ENCODE peak calls at places on chromosomes 2 and 18, in seven cellular contexts. One of them, this sample, is unnamed.

GRCh38 chr2:46847185-46847710 is 68.4 kb downstream of the MCFD2 start:
- DNase-seq in CD8-positive, alpha-beta T cell: no peak
- DNase-seq in cardiac fibroblast: peak
- DNase-seq in AG09309: peak
- DNase-seq in neural progenitor cell: no peak
- DNase-seq in spleen: no peak
- DNase-seq in pancreas: peak
- DNase-seq in this sample: peak

GRCh38 chr2:31176742-31177141 is 38.5 kb upstream of the GALNT14 start:
- DNase-seq in CD8-positive, alpha-beta T cell: no peak
- DNase-seq in cardiac fibroblast: no peak
- DNase-seq in AG09309: no peak
- DNase-seq in neural progenitor cell: no peak
- DNase-seq in spleen: no peak
- DNase-seq in pancreas: no peak
- DNase-seq in this sample: no peak

GRCh38 chr2:97752342-97753334 is 39.3 kb downstream of the ZAP70 start:
- DNase-seq in CD8-positive, alpha-beta T cell: no peak
- DNase-seq in cardiac fibroblast: peak
- DNase-seq in AG09309: no peak
- DNase-seq in neural progenitor cell: no peak
- DNase-seq in spleen: no peak
- DNase-seq in pancreas: no peak
- DNase-seq in this sample: no peak

GRCh38 chr2:117980381-117980780 is 33.5 kb downstream of the CCDC93 start:
- DNase-seq in CD8-positive, alpha-beta T cell: no peak
- DNase-seq in cardiac fibroblast: peak
- DNase-seq in AG09309: no peak
- DNase-seq in neural progenitor cell: peak
- DNase-seq in spleen: no peak
- DNase-seq in pancreas: no peak
- DNase-seq in this sample: peak

GRCh38 chr2:30427606-30428005 is 19.4 kb upstream of the LCLAT1 start:
- DNase-seq in CD8-positive, alpha-beta T cell: no peak
- DNase-seq in cardiac fibroblast: no peak
- DNase-seq in AG09309: no peak
- DNase-seq in neural progenitor cell: no peak
- DNase-seq in spleen: no peak
- DNase-seq in pancreas: no peak
- DNase-seq in this sample: no peak

GRCh38 chr2:104852161-104852689 is 1.7 kb upstream of the POU3F3 start:
- DNase-seq in CD8-positive, alpha-beta T cell: no peak
- DNase-seq in cardiac fibroblast: peak
- DNase-seq in AG09309: no peak
- DNase-seq in neural progenitor cell: peak
- DNase-seq in spleen: no peak
- DNase-seq in pancreas: peak
- DNase-seq in this sample: no peak

GRCh38 chr2:145277922-145278321 is 758.0 kb upstream of the ZEB2 start:
- DNase-seq in CD8-positive, alpha-beta T cell: no peak
- DNase-seq in cardiac fibroblast: peak
- DNase-seq in AG09309: no peak
- DNase-seq in neural progenitor cell: no peak
- DNase-seq in spleen: no peak
- DNase-seq in pancreas: no peak
- DNase-seq in this sample: no peak

GRCh38 chr2:178732913-178733312 is 74.3 kb downstream of the TTN start:
- DNase-seq in CD8-positive, alpha-beta T cell: no peak
- DNase-seq in cardiac fibroblast: no peak
- DNase-seq in AG09309: no peak
- DNase-seq in neural progenitor cell: no peak
- DNase-seq in spleen: no peak
- DNase-seq in pancreas: no peak
- DNase-seq in this sample: no peak

GRCh38 chr2:136025057-136025973 is 39.9 kb upstream of the DARS1 start:
- DNase-seq in CD8-positive, alpha-beta T cell: peak
- DNase-seq in cardiac fibroblast: peak
- DNase-seq in AG09309: no peak
- DNase-seq in neural progenitor cell: peak
- DNase-seq in spleen: peak
- DNase-seq in pancreas: peak
- DNase-seq in this sample: no peak

GRCh38 chr18:73774836-73775509 is 372.7 kb downstream of the FBXO15 start:
- DNase-seq in CD8-positive, alpha-beta T cell: no peak
- DNase-seq in cardiac fibroblast: no peak
- DNase-seq in AG09309: no peak
- DNase-seq in neural progenitor cell: peak
- DNase-seq in spleen: no peak
- DNase-seq in pancreas: peak
- DNase-seq in this sample: no peak

GRCh38 chr2:230330725-230331124 is 3.7 kb downstream of the SP140L start:
- DNase-seq in CD8-positive, alpha-beta T cell: no peak
- DNase-seq in cardiac fibroblast: peak
- DNase-seq in AG09309: no peak
- DNase-seq in neural progenitor cell: no peak
- DNase-seq in spleen: no peak
- DNase-seq in pancreas: no peak
- DNase-seq in this sample: no peak

GRCh38 chr2:177711472-177712276 is 319.1 kb downstream of the AGPS start:
- DNase-seq in CD8-positive, alpha-beta T cell: no peak
- DNase-seq in cardiac fibroblast: no peak
- DNase-seq in AG09309: no peak
- DNase-seq in neural progenitor cell: no peak
- DNase-seq in spleen: no peak
- DNase-seq in pancreas: no peak
- DNase-seq in this sample: no peak

GRCh38 chr2:50315366-50315765 is 716.6 kb downstream of the NRXN1 start:
- DNase-seq in CD8-positive, alpha-beta T cell: no peak
- DNase-seq in cardiac fibroblast: no peak
- DNase-seq in AG09309: no peak
- DNase-seq in neural progenitor cell: no peak
- DNase-seq in spleen: no peak
- DNase-seq in pancreas: no peak
- DNase-seq in this sample: no peak

GRCh38 chr2:30334738-30335426 is 103.5 kb downstream of the LBH start:
- DNase-seq in CD8-positive, alpha-beta T cell: peak
- DNase-seq in cardiac fibroblast: no peak
- DNase-seq in AG09309: no peak
- DNase-seq in neural progenitor cell: peak
- DNase-seq in spleen: no peak
- DNase-seq in pancreas: no peak
- DNase-seq in this sample: no peak

GRCh38 chr2:78077637-78078036 is 555.5 kb upstream of the LRRTM4 start:
- DNase-seq in CD8-positive, alpha-beta T cell: no peak
- DNase-seq in cardiac fibroblast: no peak
- DNase-seq in AG09309: no peak
- DNase-seq in neural progenitor cell: no peak
- DNase-seq in spleen: no peak
- DNase-seq in pancreas: no peak
- DNase-seq in this sample: no peak

GRCh38 chr2:74872310-74872923 is 38.5 kb downstream of the HK2 start:
- DNase-seq in CD8-positive, alpha-beta T cell: no peak
- DNase-seq in cardiac fibroblast: no peak
- DNase-seq in AG09309: no peak
- DNase-seq in neural progenitor cell: no peak
- DNase-seq in spleen: no peak
- DNase-seq in pancreas: no peak
- DNase-seq in this sample: no peak

GRCh38 chr2:96970248-96970875 is 16.0 kb downstream of the FAM178B start:
- DNase-seq in CD8-positive, alpha-beta T cell: no peak
- DNase-seq in cardiac fibroblast: no peak
- DNase-seq in AG09309: no peak
- DNase-seq in neural progenitor cell: no peak
- DNase-seq in spleen: no peak
- DNase-seq in pancreas: no peak
- DNase-seq in this sample: no peak

GRCh38 chr2:72927066-72927465 is 9.7 kb downstream of the EMX1 start:
- DNase-seq in CD8-positive, alpha-beta T cell: no peak
- DNase-seq in cardiac fibroblast: no peak
- DNase-seq in AG09309: no peak
- DNase-seq in neural progenitor cell: no peak
- DNase-seq in spleen: no peak
- DNase-seq in pancreas: no peak
- DNase-seq in this sample: no peak

GRCh38 chr2:72925328-72925943 is 8.1 kb downstream of the EMX1 start:
- DNase-seq in CD8-positive, alpha-beta T cell: peak
- DNase-seq in cardiac fibroblast: no peak
- DNase-seq in AG09309: no peak
- DNase-seq in neural progenitor cell: peak
- DNase-seq in spleen: no peak
- DNase-seq in pancreas: no peak
- DNase-seq in this sample: no peak

GRCh38 chr2:72923833-72924352 is 6.6 kb downstream of the EMX1 start:
- DNase-seq in CD8-positive, alpha-beta T cell: peak
- DNase-seq in cardiac fibroblast: no peak
- DNase-seq in AG09309: no peak
- DNase-seq in neural progenitor cell: peak
- DNase-seq in spleen: no peak
- DNase-seq in pancreas: no peak
- DNase-seq in this sample: no peak

GRCh38 chr2:72926368-72926767 is 9.0 kb downstream of the EMX1 start:
- DNase-seq in CD8-positive, alpha-beta T cell: no peak
- DNase-seq in cardiac fibroblast: no peak
- DNase-seq in AG09309: no peak
- DNase-seq in neural progenitor cell: no peak
- DNase-seq in spleen: no peak
- DNase-seq in pancreas: no peak
- DNase-seq in this sample: no peak

DNA sequence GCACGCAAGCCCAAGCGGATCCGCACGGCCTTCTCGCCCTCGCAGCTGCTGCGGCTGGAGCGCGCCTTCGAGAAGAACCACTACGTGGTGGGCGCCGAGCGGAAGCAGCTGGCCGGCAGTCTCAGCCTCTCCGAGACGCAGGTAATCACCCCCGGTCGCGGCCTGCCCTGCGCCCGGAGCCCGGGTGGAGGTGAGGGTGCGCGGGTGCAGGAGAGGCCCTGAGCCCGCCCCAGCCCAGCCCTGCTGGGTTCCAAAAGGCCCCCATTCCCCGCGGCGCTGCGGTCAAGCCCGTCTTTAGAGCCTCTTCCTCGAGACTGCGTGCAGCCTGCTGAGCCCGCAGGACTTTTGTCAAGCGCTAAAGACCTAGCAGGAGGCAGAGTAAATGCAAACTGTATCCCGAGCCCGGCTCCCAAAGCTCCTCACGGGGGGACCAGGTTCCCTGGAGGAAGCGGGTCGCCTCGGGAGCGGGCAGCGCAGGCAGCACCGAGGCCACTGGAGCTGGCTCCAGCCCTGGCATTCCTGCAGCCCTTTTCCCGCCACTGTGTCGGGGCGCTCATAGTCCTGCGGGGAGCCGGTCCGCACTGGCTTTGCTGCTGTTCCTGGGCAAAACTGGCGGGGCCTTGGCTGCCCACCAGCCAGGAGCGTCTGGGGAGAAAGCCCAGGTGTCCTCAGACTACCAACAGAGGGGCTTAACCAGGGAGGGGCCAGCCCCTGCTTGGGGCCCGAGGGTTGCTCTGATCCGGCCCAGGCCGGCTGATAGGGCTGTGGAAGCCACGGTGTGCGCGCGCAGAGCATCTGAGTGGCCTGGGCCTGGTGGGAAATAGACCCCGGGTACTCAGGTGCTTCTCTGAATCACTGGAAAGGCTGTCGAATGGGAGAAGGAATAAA is 7.3 kb downstream of the EMX1 start:
- DNase-seq in CD8-positive, alpha-beta T cell: peak
- DNase-seq in cardiac fibroblast: no peak
- DNase-seq in AG09309: no peak
- DNase-seq in neural progenitor cell: peak
- DNase-seq in spleen: peak
- DNase-seq in pancreas: no peak
- DNase-seq in this sample: no peak
- H3K4me3 ChIP-seq in CD8-positive, alpha-beta T cell: no peak
- H3K4me3 ChIP-seq in cardiac fibroblast: no peak
- H3K4me3 ChIP-seq in AG09309: no peak
- H3K4me3 ChIP-seq in neural progenitor cell: peak
- H3K4me3 ChIP-seq in spleen: no peak
- H3K4me3 ChIP-seq in pancreas: peak
- H3K4me3 ChIP-seq in this sample: no peak

DNA sequence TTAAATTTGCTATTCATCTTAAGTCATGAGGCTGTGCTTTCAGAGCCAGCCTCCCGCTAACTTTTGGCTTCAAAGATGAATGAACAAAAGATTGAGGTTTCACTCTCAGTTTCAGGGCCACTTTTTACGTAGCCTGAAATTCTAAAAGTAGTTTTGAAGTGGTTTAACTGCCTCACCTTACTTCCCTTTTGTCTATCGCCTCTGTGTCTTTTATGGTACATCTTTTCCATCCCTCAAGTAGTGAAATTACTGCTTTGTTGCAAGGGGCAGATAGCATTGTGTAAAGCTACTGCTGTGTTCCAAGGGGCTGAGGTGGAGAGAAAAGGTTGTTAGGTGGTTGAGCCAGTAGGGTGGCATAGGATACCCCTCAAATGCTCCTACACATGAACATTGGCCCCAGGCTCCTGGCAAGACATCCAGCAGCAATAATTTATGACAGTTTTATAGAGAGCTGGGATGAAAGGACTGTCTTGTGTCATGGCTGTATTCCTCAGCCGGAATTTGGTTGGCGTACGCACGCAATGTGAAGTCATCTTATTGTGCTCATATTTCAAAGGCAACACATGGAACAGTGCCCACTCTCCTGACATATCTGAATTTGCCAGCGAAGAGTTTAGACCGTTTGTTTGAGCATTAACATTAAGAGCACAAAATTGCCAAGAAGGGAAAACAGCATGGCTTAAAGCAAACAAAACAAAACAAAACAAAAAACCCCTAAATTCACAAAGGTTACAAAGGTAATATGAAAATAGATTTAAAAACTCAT is 32.2 kb downstream of the QPCT start:
- DNase-seq in CD8-positive, alpha-beta T cell: no peak
- DNase-seq in cardiac fibroblast: peak
- DNase-seq in AG09309: peak
- DNase-seq in neural progenitor cell: no peak
- DNase-seq in spleen: no peak
- DNase-seq in pancreas: no peak
- DNase-seq in this sample: no peak
- TF ChIP-seq CTCF in CD8-positive, alpha-beta T cell: no peak
- TF ChIP-seq CTCF in cardiac fibroblast: no peak
- TF ChIP-seq CTCF in AG09309: no peak
- TF ChIP-seq CTCF in neural progenitor cell: no peak
- TF ChIP-seq CTCF in spleen: no peak
- TF ChIP-seq CTCF in pancreas: no peak
- TF ChIP-seq CTCF in this sample: no peak

GRCh38 chr2:106065268-106065982 is 128.7 kb downstream of the UXS1 start:
- DNase-seq in CD8-positive, alpha-beta T cell: peak
- DNase-seq in cardiac fibroblast: no peak
- DNase-seq in AG09309: no peak
- DNase-seq in neural progenitor cell: peak
- DNase-seq in spleen: no peak
- DNase-seq in pancreas: peak
- DNase-seq in this sample: no peak
- H3K4me3 ChIP-seq in CD8-positive, alpha-beta T cell: peak
- H3K4me3 ChIP-seq in cardiac fibroblast: peak
- H3K4me3 ChIP-seq in AG09309: no peak
- H3K4me3 ChIP-seq in neural progenitor cell: peak
- H3K4me3 ChIP-seq in spleen: peak
- H3K4me3 ChIP-seq in pancreas: peak
- H3K4me3 ChIP-seq in this sample: no peak

DNA sequence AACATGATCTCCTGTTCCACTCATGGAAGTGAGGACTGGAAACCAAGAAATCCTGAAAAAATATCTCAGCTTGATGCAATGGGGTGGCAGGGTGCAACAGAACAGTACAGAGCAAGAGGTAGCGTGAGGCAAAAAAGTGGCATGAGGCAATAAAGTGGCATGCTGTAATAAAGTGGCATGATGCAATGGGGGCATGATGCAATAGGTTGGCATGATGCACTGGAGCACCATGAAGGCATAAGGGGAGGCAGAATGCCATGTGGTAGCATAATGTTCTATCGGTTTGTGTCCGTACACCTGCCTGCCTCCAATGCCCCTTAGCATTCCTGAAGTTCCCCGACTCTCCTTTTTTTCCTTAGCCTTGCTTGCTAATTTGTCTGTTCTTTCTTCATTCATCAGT is 648.4 kb downstream of the TMEM182 start:
- DNase-seq in CD8-positive, alpha-beta T cell: no peak
- DNase-seq in cardiac fibroblast: no peak
- DNase-seq in AG09309: no peak
- DNase-seq in neural progenitor cell: no peak
- DNase-seq in spleen: no peak
- DNase-seq in pancreas: no peak
- DNase-seq in this sample: no peak
- TF ChIP-seq CTCF in CD8-positive, alpha-beta T cell: no peak
- TF ChIP-seq CTCF in cardiac fibroblast: no peak
- TF ChIP-seq CTCF in AG09309: no peak
- TF ChIP-seq CTCF in neural progenitor cell: no peak
- TF ChIP-seq CTCF in spleen: no peak
- TF ChIP-seq CTCF in pancreas: no peak
- TF ChIP-seq CTCF in this sample: no peak